ENCODE peak calls at places on chromosomes 12 and 14, in nine cellular contexts. B, I, A, V, F, Z, Y, J and C are unnamed samples.

GRCh38 chr14:20684662-20685456 is 499 bp downstream of the RNASE4 start:
- DNase-seq in B (no peak), I (no peak), A (no peak), V (no peak), F (no peak), Z (peak; percentile 43), Y (peak; percentile 66), J (no peak), C (no peak)

GRCh38 chr14:93759781-93760307 is 28.4 kb downstream of the PRIMA1 start:
- DNase-seq in B (no peak), I (peak; percentile 10), A (no peak), V (peak; percentile 77), F (no peak), Z (no peak), Y (no peak), J (no peak), C (no peak)

GRCh38 chr14:43898709-43899108 is 608.4 kb downstream of the FSCB start:
- DNase-seq in B (no peak), I (no peak), A (no peak), V (no peak), F (no peak), Z (no peak), Y (peak; percentile 49), J (no peak), C (no peak)

GRCh38 chr14:52078093-52078492 is 9.2 kb upstream of the NID2 start:
- DNase-seq in B (no peak), I (no peak), A (no peak), V (no peak), F (no peak), Z (peak; percentile 82), Y (no peak), J (no peak), C (no peak)

GRCh38 chr14:88189040-88189839 is 133.8 kb downstream of the KCNK10 start:
- DNase-seq in B (peak; percentile 85), I (peak; percentile 89), A (peak; percentile 66), V (no peak), F (peak; percentile 62), Z (peak; percentile 87), Y (peak; percentile 95), J (peak; percentile 48), C (peak; percentile 20)

GRCh38 chr14:89267163-89267562 is 149.9 kb downstream of the FOXN3 start:
- DNase-seq in B (no peak), I (no peak), A (no peak), V (no peak), F (no peak), Z (no peak), Y (peak; percentile 57), J (no peak), C (no peak)

GRCh38 chr12:45655186-45655585 is 74.3 kb upstream of the ARID2 start:
- DNase-seq in B (peak; percentile 38), I (peak; percentile 22), A (peak; percentile 32), V (no peak), F (peak; percentile 52), Z (peak; percentile 47), Y (peak; percentile 23), J (peak; percentile 6), C (no peak)

GRCh38 chr12:67520611-67521010 is 127.9 kb upstream of the DYRK2 start:
- DNase-seq in B (no peak), I (no peak), A (no peak), V (no peak), F (no peak), Z (no peak), Y (no peak), J (no peak), C (no peak)

GRCh38 chr14:49479432-49479831 is 106.7 kb downstream of the RPS29 start:
- DNase-seq in B (no peak), I (no peak), A (no peak), V (no peak), F (no peak), Z (no peak), Y (no peak), J (no peak), C (no peak)